ENCODE peak calls at places on chromosomes 7 and 10, in five cellular contexts. K is CD4-positive, alpha-beta T cell; Q is kidney epithelial cell; Y is fibroblast of pulmonary artery; Z is GM06990. N is an unnamed sample.

GRCh38 chr7:83976302-83976701 is 218.3 kb downstream of the SEMA3A start:
- DNase-seq in K (no peak), Q (no peak), Y (peak), Z (no peak), N (no peak)

GRCh38 chr10:50679149-50679548 is 55.4 kb upstream of the SGMS1 start:
- DNase-seq in K (no peak), Q (no peak), Y (no peak), Z (no peak), N (no peak)

GRCh38 chr7:119465798-119466305 is 807.1 kb upstream of the KCND2 start:
- DNase-seq in K (no peak), Q (no peak), Y (no peak), Z (no peak), N (no peak)

GRCh38 chr10:37222046-37222445 is 96.6 kb downstream of the ANKRD30A start:
- DNase-seq in K (no peak), Q (no peak), Y (no peak), Z (no peak), N (no peak)

GRCh38 chr7:100674441-100675407 is 1.2 kb downstream of the GNB2 start:
- DNase-seq in K (no peak), Q (no peak), Y (no peak), Z (no peak), N (peak)

GRCh38 chr7:129635300-129636029 is 23.9 kb downstream of the NRF1 start:
- DNase-seq in K (peak), Q (peak), Y (peak), Z (no peak), N (peak)

GRCh38 chr7:55107946-55108345 is 89.1 kb downstream of the EGFR start:
- DNase-seq in K (no peak), Q (no peak), Y (peak), Z (no peak), N (no peak)

GRCh38 chr10:64450312-64450711 is 929.1 kb downstream of the REEP3 start:
- DNase-seq in K (no peak), Q (no peak), Y (no peak), Z (no peak), N (no peak)

GRCh38 chr10:103072276-103072675 is 120.8 kb downstream of the NT5C2 start:
- DNase-seq in K (no peak), Q (no peak), Y (no peak), Z (no peak), N (no peak)

GRCh38 chr10:87054373-87055295 is 34.5 kb downstream of the FAM25A start:
- DNase-seq in K (no peak), Q (no peak), Y (peak), Z (no peak), N (no peak)

GRCh38 chr10:15180736-15181135 is 12.2 kb upstream of the NMT2 start:
- DNase-seq in K (no peak), Q (no peak), Y (peak), Z (no peak), N (no peak)

GRCh38 chr10:129101232-129101980 is 365.6 kb upstream of the MGMT start:
- DNase-seq in K (no peak), Q (no peak), Y (no peak), Z (no peak), N (peak)

GRCh38 chr7:29807179-29807841 is 1.0 kb downstream of the WIPF3 start:
- DNase-seq in K (no peak), Q (no peak), Y (no peak), Z (no peak), N (no peak)

GRCh38 chr7:15546272-15546792 is 15.5 kb downstream of the AGMO start:
- DNase-seq in K (no peak), Q (no peak), Y (no peak), Z (no peak), N (no peak)

GRCh38 chr7:16702433-16702832 is 51.1 kb upstream of the TSPAN13 start:
- DNase-seq in K (no peak), Q (no peak), Y (peak), Z (no peak), N (no peak)

GRCh38 chr10:89744021-89744420 is 42.6 kb downstream of the KIF20B start:
- DNase-seq in K (no peak), Q (no peak), Y (peak), Z (no peak), N (no peak)

GRCh38 chr7:122305475-122306319 is 1.1 kb upstream of the FEZF1 start:
- DNase-seq in K (no peak), Q (no peak), Y (peak), Z (no peak), N (no peak)

GRCh38 chr7:36514289-36515243 is 124.9 kb downstream of the ANLN start:
- DNase-seq in K (no peak), Q (no peak), Y (no peak), Z (no peak), N (no peak)

GRCh38 chr7:2864999-2865670 is 21.0 kb upstream of the GNA12 start:
- DNase-seq in K (peak), Q (no peak), Y (peak), Z (peak), N (peak)

GRCh38 chr7:100358027-100358856 is at the start of gene PILRB:
- DNase-seq in K (no peak), Q (no peak), Y (no peak), Z (no peak), N (no peak)

GRCh38 chr7:108308276-108308675 is 148.0 kb downstream of the NRCAM start:
- DNase-seq in K (no peak), Q (no peak), Y (no peak), Z (no peak), N (no peak)

GRCh38 chr7:45296748-45297147 is 139.2 kb downstream of the RAMP3 start:
- DNase-seq in K (no peak), Q (no peak), Y (no peak), Z (no peak), N (no peak)

GRCh38 chr7:23895666-23896096 is 185.7 kb downstream of the STK31 start:
- DNase-seq in K (no peak), Q (no peak), Y (peak), Z (no peak), N (no peak)

GRCh38 chr10:19906108-19906791 is 90.0 kb downstream of the PLXDC2 start:
- DNase-seq in K (no peak), Q (no peak), Y (no peak), Z (no peak), N (no peak)

GRCh38 chr7:152909280-152909679 is 149.7 kb downstream of the ACTR3B start:
- DNase-seq in K (no peak), Q (no peak), Y (no peak), Z (no peak), N (no peak)

GRCh38 chr7:129073738-129074137 is 18.8 kb upstream of the TNPO3 start:
- DNase-seq in K (no peak), Q (no peak), Y (no peak), Z (no peak), N (no peak)

GRCh38 chr10:48745662-48746245 is 61.1 kb downstream of the WDFY4 start:
- DNase-seq in K (no peak), Q (no peak), Y (no peak), Z (no peak), N (no peak)

GRCh38 chr10:32946108-32946507 is 11.9 kb downstream of the ITGB1 start:
- DNase-seq in K (no peak), Q (no peak), Y (no peak), Z (no peak), N (no peak)

GRCh38 chr10:125023862-125024495 is 82.1 kb downstream of the ZRANB1 start:
- DNase-seq in K (no peak), Q (no peak), Y (no peak), Z (no peak), N (no peak)

GRCh38 chr10:14583252-14583651 is 191.4 kb downstream of the FAM107B start:
- DNase-seq in K (peak), Q (no peak), Y (no peak), Z (no peak), N (peak)

GRCh38 chr10:19946791-19947190 is 130.6 kb downstream of the PLXDC2 start:
- DNase-seq in K (no peak), Q (no peak), Y (no peak), Z (peak), N (no peak)

GRCh38 chr10:6052247-6053221 is 9.6 kb downstream of the IL2RA start:
- DNase-seq in K (peak), Q (no peak), Y (no peak), Z (peak), N (peak)

GRCh38 chr7:39851466-39852045 is 98.5 kb upstream of the CDK13 start:
- DNase-seq in K (no peak), Q (no peak), Y (no peak), Z (no peak), N (no peak)

GRCh38 chr7:41834805-41835694 is 132.2 kb upstream of the INHBA start:
- DNase-seq in K (no peak), Q (no peak), Y (peak), Z (no peak), N (no peak)

GRCh38 chr10:45408421-45409319 is 34.7 kb downstream of the ALOX5 start:
- DNase-seq in K (no peak), Q (no peak), Y (no peak), Z (no peak), N (no peak)

GRCh38 chr7:95861041-95861440 is 88.7 kb downstream of the DYNC1I1 start:
- DNase-seq in K (no peak), Q (no peak), Y (no peak), Z (no peak), N (no peak)

GRCh38 chr10:96249264-96249663 is 22.1 kb downstream of the BLNK start:
- DNase-seq in K (no peak), Q (no peak), Y (no peak), Z (no peak), N (no peak)

GRCh38 chr7:101940830-101941229 is 123.4 kb downstream of the CUX1 start:
- DNase-seq in K (no peak), Q (no peak), Y (no peak), Z (no peak), N (no peak)

GRCh38 chr10:4243651-4244050 is 458.6 kb upstream of the KLF6 start:
- DNase-seq in K (no peak), Q (peak), Y (peak), Z (no peak), N (no peak)

GRCh38 chr7:131071786-131072504 is 255.7 kb upstream of the MKLN1 start:
- DNase-seq in K (no peak), Q (no peak), Y (peak), Z (no peak), N (no peak)
- TF ChIP-seq CTCF in K (peak), Q (peak), Y (peak), Z (peak), N (peak)

GRCh38 chr7:149474309-149475120 is 13.7 kb upstream of the ZNF777 start:
- DNase-seq in K (no peak), Q (no peak), Y (no peak), Z (no peak), N (no peak)
- TF ChIP-seq CTCF in K (no peak), Q (peak), Y (no peak), Z (no peak), N (no peak)

GRCh38 chr10:118850418-118851061 is 95.8 kb upstream of the CACUL1 start:
- DNase-seq in K (peak), Q (no peak), Y (peak), Z (peak), N (peak)
- TF ChIP-seq CTCF in K (peak), Q (peak), Y (peak), Z (peak), N (peak)

DNA sequence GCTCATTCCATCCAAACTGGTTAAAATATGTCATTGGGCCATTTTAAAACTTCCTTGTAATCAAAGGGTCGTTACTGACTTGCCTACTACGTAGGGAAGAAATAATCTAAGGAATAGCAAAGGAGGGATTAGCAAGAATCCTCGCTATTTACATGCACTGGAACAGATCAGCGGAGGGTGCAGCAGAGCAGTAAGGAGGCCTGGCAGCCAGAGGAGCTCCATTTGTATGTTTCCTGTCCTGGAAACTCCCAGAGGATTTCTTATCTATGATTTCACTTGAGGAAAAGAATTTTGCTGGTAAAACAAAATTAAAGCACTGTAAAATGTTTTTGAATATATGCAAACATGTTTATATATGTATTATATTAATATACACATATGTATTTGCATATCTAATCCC is 107.3 kb downstream of the TPK1 start:
- DNase-seq in K (no peak), Q (no peak), Y (peak), Z (no peak), N (no peak)
- TF ChIP-seq CTCF in K (no peak), Q (no peak), Y (no peak), Z (no peak), N (no peak)

DNA sequence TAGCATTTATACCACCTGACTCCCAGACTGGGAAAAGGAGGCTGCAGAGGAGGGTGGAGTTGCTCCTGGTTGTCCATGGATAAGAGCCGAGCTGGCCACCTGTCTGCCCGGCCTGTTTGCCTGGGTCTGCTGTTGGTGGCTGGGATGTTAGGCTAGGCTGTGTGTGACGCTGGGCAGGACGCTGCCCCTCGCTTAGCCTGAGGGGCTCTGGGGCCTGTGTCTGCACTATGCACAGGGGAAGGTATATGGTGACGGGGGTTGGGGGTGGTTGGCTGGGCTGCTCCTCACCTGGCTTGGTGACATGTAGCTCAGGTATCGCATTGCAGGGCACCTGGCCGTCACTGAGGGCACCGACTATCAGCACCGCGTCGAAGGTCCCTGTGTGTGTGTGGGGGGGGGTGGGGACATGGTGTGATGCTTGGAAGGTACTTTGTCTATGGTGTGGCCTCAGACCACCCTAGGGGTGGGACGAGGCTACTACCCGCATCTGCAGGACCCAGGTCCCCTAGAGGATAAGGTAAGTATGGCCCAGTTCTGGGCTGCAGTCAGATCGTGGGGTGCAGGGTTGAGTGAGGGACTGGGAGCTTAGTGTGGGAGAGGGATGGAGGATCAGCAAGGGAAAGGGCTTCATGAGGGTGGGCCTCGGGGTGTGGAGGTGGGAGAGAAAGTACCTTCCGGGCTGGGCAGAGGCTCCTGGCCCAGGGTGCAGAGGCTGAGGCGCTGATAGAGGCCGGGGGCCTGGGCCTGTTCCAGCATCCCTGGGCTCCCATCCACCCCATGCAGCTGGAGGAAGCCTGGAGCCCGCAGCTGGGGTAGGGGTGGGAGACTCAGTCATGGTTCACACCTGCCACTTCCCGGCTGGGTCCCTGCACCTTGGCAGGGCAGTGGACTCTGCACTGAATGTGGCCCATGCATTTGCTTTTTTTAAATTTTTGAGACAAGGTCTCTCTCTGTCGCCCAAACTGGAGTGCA is 2.3 kb downstream of the METTL27 start:
- DNase-seq in K (no peak), Q (no peak), Y (no peak), Z (no peak), N (no peak)
- TF ChIP-seq CTCF in K (no peak), Q (peak), Y (no peak), Z (no peak), N (no peak)

GRCh38 chr7:8291742-8292141 is 29.8 kb upstream of the ICA1 start:
- DNase-seq in K (no peak), Q (no peak), Y (no peak), Z (no peak), N (no peak)

GRCh38 chr7:8295638-8296361 is 33.8 kb upstream of the ICA1 start:
- DNase-seq in K (no peak), Q (peak), Y (peak), Z (peak), N (no peak)

GRCh38 chr7:8290645-8291308 is 28.8 kb upstream of the ICA1 start:
- DNase-seq in K (no peak), Q (no peak), Y (no peak), Z (no peak), N (no peak)

DNA sequence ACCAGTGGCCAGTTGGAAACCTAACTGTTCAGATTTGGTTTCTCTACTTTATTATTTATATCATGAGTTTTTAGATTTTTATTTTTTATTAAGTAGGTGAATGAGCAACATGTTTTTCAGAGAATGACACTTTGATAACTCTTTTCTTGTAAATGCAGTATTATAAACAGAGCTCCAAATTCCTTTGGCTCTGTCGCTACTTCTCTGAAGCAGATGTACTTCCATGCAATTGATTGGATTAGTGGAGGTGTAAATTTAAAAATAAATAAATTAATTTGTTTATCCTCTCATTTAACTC is 34.3 kb upstream of the ICA1 start:
- DNase-seq in K (no peak), Q (no peak), Y (no peak), Z (no peak), N (no peak)
- TF ChIP-seq CTCF in K (no peak), Q (no peak), Y (no peak), Z (no peak), N (peak)

GRCh38 chr7:81769891-81770818 is at the start of gene HGF:
- DNase-seq in K (no peak), Q (no peak), Y (peak), Z (no peak), N (no peak)
- TF ChIP-seq CTCF in K (no peak), Q (peak), Y (peak), Z (no peak), N (no peak)

DNA sequence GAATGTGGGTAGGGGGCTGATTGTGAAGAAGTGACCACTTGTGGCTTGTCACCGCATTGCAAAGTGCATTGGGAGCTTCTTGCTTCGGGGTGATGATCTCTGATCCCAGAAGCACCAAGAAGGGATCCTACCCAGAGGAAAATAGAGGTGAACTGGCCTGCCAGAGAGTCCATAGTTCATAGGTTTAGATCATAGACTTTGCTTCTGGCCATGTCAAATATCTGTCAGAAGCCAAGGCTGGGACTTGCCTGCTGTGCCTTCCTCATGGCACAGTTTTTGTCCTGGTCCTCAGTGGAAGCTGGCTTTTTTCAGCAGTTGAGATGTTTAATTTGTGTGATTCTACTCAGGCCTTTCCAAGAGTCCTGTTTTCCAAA is 1.1 kb downstream of the ZSWIM8 start:
- DNase-seq in K (no peak), Q (no peak), Y (no peak), Z (no peak), N (no peak)
- TF ChIP-seq CTCF in K (no peak), Q (no peak), Y (no peak), Z (no peak), N (no peak)

GRCh38 chr7:50283206-50283605 is 21.3 kb upstream of the IKZF1 start:
- DNase-seq in K (no peak), Q (no peak), Y (no peak), Z (no peak), N (no peak)
- TF ChIP-seq CTCF in K (no peak), Q (no peak), Y (no peak), Z (no peak), N (no peak)

N was measured in CD8-positive, alpha-beta T cell.